ENCODE peak calls at places on chromosomes 5 and 9, in six cellular contexts. P, W, E, C, N and V are unnamed samples.

GRCh38 chr9:95903398-95903797 is 27.9 kb downstream of the ERCC6L2 start:
- DNase-seq in P (no peak), W (no peak), E (no peak), C (no peak), N (no peak), V (no peak)

GRCh38 chr5:138981606-138982005 is 106.5 kb upstream of the LRRTM2 start:
- DNase-seq in P (no peak), W (no peak), E (no peak), C (no peak), N (no peak), V (no peak)

GRCh38 chr9:109272745-109273144 is 48.1 kb downstream of the EPB41L4B start:
- DNase-seq in P (no peak), W (no peak), E (no peak), C (no peak), N (no peak), V (no peak)

GRCh38 chr9:15142903-15143534 is 164.0 kb downstream of the TTC39B start:
- DNase-seq in P (peak), W (no peak), E (no peak), C (no peak), N (peak), V (peak)

GRCh38 chr5:146368137-146368536 is 29.5 kb downstream of the POU4F3 start:
- DNase-seq in P (no peak), W (no peak), E (no peak), C (no peak), N (no peak), V (no peak)

GRCh38 chr5:37962389-37962788 is 122.5 kb upstream of the GDNF start:
- DNase-seq in P (no peak), W (no peak), E (no peak), C (no peak), N (no peak), V (no peak)

GRCh38 chr5:74017786-74018211 is 391.8 kb downstream of the ARHGEF28 start:
- DNase-seq in P (no peak), W (peak), E (no peak), C (no peak), N (no peak), V (peak)

GRCh38 chr9:89888677-89889076 is 283.9 kb downstream of the GADD45G start:
- DNase-seq in P (no peak), W (no peak), E (no peak), C (no peak), N (no peak), V (no peak)

GRCh38 chr5:96703384-96703910 is 41.3 kb downstream of the CAST start:
- DNase-seq in P (no peak), W (no peak), E (peak), C (no peak), N (no peak), V (no peak)

GRCh38 chr9:76557674-76558073 is 98.7 kb downstream of the GCNT1 start:
- DNase-seq in P (no peak), W (no peak), E (no peak), C (no peak), N (no peak), V (no peak)

GRCh38 chr5:180609386-180609785 is 18.1 kb upstream of the SCGB3A1 start:
- DNase-seq in P (no peak), W (no peak), E (no peak), C (no peak), N (no peak), V (no peak)

GRCh38 chr5:29042152-29042551 is 2003.8 kb upstream of the CDH9 start:
- DNase-seq in P (no peak), W (no peak), E (no peak), C (no peak), N (no peak), V (no peak)

GRCh38 chr5:17315710-17316221 is 98.3 kb downstream of the BASP1 start:
- DNase-seq in P (no peak), W (no peak), E (no peak), C (no peak), N (no peak), V (no peak)

GRCh38 chr9:105441761-105442160 is 6.1 kb upstream of the FSD1L start:
- DNase-seq in P (no peak), W (no peak), E (no peak), C (no peak), N (no peak), V (no peak)

GRCh38 chr5:135097390-135097789 is 63.4 kb upstream of the PITX1 start:
- DNase-seq in P (no peak), W (no peak), E (no peak), C (no peak), N (no peak), V (no peak)

GRCh38 chr5:142703153-142703552 is 17.3 kb upstream of the FGF1 start:
- DNase-seq in P (no peak), W (no peak), E (no peak), C (no peak), N (no peak), V (no peak)

GRCh38 chr5:113029614-113030013 is 53.0 kb downstream of the DCP2 start:
- DNase-seq in P (no peak), W (no peak), E (no peak), C (no peak), N (no peak), V (no peak)

GRCh38 chr9:93268551-93269314 is 84.8 kb downstream of the WNK2 start:
- DNase-seq in P (peak), W (no peak), E (peak), C (no peak), N (no peak), V (peak)

GRCh38 chr5:107455111-107455544 is 215.6 kb downstream of the EFNA5 start:
- DNase-seq in P (no peak), W (no peak), E (no peak), C (no peak), N (peak), V (peak)

GRCh38 chr5:73448072-73448432 is 525 bp downstream of the FOXD1 start:
- DNase-seq in P (no peak), W (no peak), E (no peak), C (no peak), N (no peak), V (no peak)